ENCODE peak calls at places on chromosomes 11 and 22, in ten cellular contexts. Q, V, A, E, M, B, C, N, D and U are unnamed samples.

GRCh38 chr22:39518996-39519680 is 1.2 kb upstream of the ATF4 start:
- DNase-seq in Q (peak; percentile 51), V (no peak), B (no peak), E (no peak), M (no peak), A (peak; percentile 43), D (no peak), C (no peak), N (no peak), U (no peak)

GRCh38 chr11:61683961-61684869 is 4.0 kb downstream of the DAGLA start:
- DNase-seq in E (no peak), B (no peak), N (no peak), C (no peak), A (no peak), Q (no peak), D (no peak), M (no peak), V (no peak), U (no peak)

GRCh38 chr11:114131366-114131963 is 72.0 kb downstream of the ZBTB16 start:
- DNase-seq in E (no peak), V (no peak), N (no peak), B (no peak), M (no peak), A (no peak), D (no peak), Q (peak; percentile 8), C (no peak), U (no peak)

GRCh38 chr11:1844221-1845094 is 5.7 kb downstream of the TNNI2 start:
- DNase-seq in M (no peak), D (peak; percentile 94), N (no peak), A (no peak), V (peak; percentile 87), Q (peak; percentile 67), C (peak; percentile 68), E (no peak), B (no peak), U (no peak)

GRCh38 chr22:32684822-32685187 is 116.7 kb upstream of the TIMP3 start:
- DNase-seq in E (no peak), V (no peak), C (no peak), N (no peak), A (no peak), M (no peak), Q (no peak), D (no peak), B (no peak), U (no peak)

GRCh38 chr11:123137496-123138270 is 57.4 kb downstream of the CLMP start:
- DNase-seq in A (no peak), N (peak; percentile 47), E (no peak), Q (peak; percentile 54), B (peak; percentile 75), D (peak; percentile 80), C (peak; percentile 76), V (peak; percentile 52), M (no peak), U (no peak)

GRCh38 chr22:42591987-42592386 is 22.7 kb downstream of the POLDIP3 start:
- DNase-seq in Q (no peak), E (no peak), M (no peak), B (no peak), A (no peak), N (no peak), V (no peak), D (no peak), C (no peak), U (no peak)

GRCh38 chr11:121802542-121802941 is 313.5 kb downstream of the BLID start:
- DNase-seq in N (no peak), B (peak; percentile 43), M (no peak), V (no peak), A (no peak), C (peak; percentile 42), E (no peak), Q (peak; percentile 13), D (no peak), U (no peak)

DNA sequence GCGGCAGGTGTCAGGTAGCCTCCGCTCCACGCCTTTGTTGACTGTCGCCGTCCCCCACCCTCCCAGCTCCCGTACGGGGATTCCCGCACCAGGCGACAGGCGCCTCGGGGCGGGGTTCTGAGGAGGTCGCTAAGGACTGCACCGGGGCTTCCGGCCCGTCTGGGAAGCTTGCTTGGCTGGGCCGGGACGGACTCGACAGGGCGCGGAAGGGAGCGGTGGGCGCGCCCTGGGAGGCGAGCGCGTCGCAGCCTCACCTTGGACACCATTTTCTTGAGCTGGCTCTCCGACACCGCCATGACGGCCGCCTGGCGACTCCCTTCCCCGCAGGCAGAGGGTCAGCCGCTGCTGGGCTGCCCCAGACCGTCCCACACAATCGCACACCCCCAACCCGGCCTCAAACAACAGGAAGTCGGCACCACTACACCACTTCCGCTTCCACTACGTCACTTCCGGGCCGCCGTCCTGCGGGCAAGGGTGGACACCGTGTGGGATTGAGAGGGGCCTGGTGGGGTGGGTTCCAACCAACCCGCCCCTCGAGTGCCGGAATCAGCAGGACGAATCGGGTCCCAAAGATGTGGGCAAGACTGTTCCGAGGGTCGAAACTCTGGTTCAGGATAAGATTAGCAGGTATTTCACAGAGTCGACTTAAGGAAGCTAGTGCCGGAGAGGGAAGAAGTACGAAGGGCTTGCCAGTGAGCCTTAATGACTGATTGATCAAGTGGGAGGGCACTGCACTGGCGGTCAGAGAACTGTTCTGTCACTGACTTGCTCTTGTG is at the start of gene TSG101:
- DNase-seq in V (peak; percentile 93), E (peak; percentile 79), N (peak; percentile 93), M (peak; percentile 88), Q (peak; percentile 92), A (peak; percentile 93), B (peak; percentile 91), C (peak; percentile 97), D (peak; percentile 98), U (peak; percentile 85)
- TF ChIP-seq POLR2A in V (peak; percentile 67), E (peak; percentile 97), N (no peak), M (peak; percentile 72), Q (peak; percentile 86), A (peak; percentile 91), B (peak; percentile 82), C (peak; percentile 64), D (no peak), U (peak; percentile 94)

GRCh38 chr11:508956-509355 is 1.9 kb upstream of the RNH1 start:
- DNase-seq in C (no peak), N (no peak), M (no peak), B (peak; percentile 23), E (no peak), Q (no peak), D (no peak), A (no peak), V (peak; percentile 22), U (no peak)
- TF ChIP-seq POLR2A in C (no peak), N (no peak), M (no peak), B (no peak), E (no peak), Q (no peak), D (no peak), A (no peak), V (no peak), U (no peak)

GRCh38 chr11:66006134-66006890 is 4.0 kb downstream of the BANF1 start:
- DNase-seq in Q (no peak), M (no peak), V (no peak), A (no peak), D (no peak), C (no peak), B (no peak), N (no peak), E (no peak), U (no peak)

GRCh38 chr11:66002648-66003225 is 434 bp downstream of the BANF1 start:
- DNase-seq in D (no peak), M (no peak), N (peak; percentile 70), Q (peak; percentile 68), V (peak; percentile 66), E (peak; percentile 74), A (peak; percentile 44), C (peak; percentile 71), B (peak; percentile 69), U (no peak)

GRCh38 chr11:66003291-66003690 is 988 bp downstream of the BANF1 start:
- DNase-seq in B (no peak), C (no peak), V (no peak), M (no peak), N (no peak), E (no peak), Q (no peak), D (no peak), A (no peak), U (no peak)

GRCh38 chr11:66004186-66004585 is 1.9 kb downstream of the BANF1 start:
- DNase-seq in C (no peak), M (no peak), D (no peak), A (no peak), N (no peak), Q (no peak), B (no peak), E (no peak), V (no peak), U (no peak)

DNA sequence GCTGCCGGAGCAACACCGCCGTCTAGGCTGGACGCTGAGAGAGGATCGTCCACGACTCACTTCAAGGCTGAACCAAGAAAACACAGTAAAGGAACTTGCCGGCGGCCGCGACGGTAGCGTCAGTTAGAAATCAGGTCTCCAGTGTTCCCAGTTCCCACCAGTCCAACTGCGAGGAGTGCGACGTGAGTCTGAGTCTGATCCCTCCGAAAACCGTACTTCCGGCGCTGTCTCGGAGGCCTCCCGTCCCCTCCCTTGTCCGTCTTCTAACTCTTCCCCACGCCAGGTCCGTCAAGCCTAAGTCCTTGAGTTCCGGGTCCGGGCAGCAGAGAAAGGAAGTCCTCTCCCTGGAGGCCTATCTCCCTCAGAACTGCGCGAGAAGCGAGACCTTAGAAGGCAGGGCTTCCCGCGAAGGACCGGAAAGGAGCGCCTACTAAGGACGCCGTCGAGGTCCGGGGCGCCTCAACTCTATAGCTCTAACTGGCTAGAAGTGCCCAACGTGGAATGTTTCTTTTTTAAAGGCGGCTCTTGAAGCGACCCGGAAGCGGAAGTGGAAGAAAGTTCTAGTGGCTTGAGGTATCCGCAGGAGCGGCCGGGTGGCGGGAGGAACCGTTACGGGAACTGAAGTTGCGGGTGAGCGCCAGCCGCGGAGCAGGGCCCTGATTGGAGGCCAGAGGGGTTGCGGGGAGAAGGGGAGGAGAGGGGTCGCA is at the start of the genes BANF1 and EIF1AD:
- DNase-seq in D (peak; percentile 95), N (peak; percentile 92), A (peak; percentile 92), C (peak; percentile 95), E (peak; percentile 87), M (peak; percentile 99), Q (peak; percentile 95), B (peak; percentile 92), V (peak; percentile 89), U (peak; percentile 83)
- TF ChIP-seq POLR2A in D (peak; percentile 86), N (no peak), A (peak; percentile 92), C (no peak), E (peak; percentile 87), M (peak; percentile 68), Q (peak; percentile 70), B (peak; percentile 59), V (peak; percentile 57), U (peak; percentile 91)

GRCh38 chr11:118915941-118916841 is 9.5 kb downstream of the BCL9L start:
- DNase-seq in A (no peak), B (no peak), N (no peak), Q (no peak), D (no peak), V (no peak), E (no peak), C (no peak), M (no peak), U (no peak)

GRCh38 chr11:118918128-118918685 is 7.5 kb downstream of the BCL9L start:
- DNase-seq in C (peak; percentile 75), B (peak; percentile 90), Q (peak; percentile 92), E (no peak), V (peak; percentile 66), A (no peak), D (peak; percentile 80), M (no peak), N (peak; percentile 78), U (no peak)

GRCh38 chr11:118917488-118918127 is 8.1 kb downstream of the BCL9L start:
- DNase-seq in Q (peak; percentile 77), D (peak; percentile 85), A (no peak), C (peak; percentile 63), N (no peak), V (peak; percentile 58), M (no peak), E (no peak), B (peak; percentile 88), U (no peak)

GRCh38 chr11:118915396-118915795 is 10.3 kb downstream of the BCL9L start:
- DNase-seq in B (no peak), V (no peak), M (no peak), E (no peak), N (no peak), D (no peak), A (no peak), Q (no peak), C (no peak), U (no peak)

DNA sequence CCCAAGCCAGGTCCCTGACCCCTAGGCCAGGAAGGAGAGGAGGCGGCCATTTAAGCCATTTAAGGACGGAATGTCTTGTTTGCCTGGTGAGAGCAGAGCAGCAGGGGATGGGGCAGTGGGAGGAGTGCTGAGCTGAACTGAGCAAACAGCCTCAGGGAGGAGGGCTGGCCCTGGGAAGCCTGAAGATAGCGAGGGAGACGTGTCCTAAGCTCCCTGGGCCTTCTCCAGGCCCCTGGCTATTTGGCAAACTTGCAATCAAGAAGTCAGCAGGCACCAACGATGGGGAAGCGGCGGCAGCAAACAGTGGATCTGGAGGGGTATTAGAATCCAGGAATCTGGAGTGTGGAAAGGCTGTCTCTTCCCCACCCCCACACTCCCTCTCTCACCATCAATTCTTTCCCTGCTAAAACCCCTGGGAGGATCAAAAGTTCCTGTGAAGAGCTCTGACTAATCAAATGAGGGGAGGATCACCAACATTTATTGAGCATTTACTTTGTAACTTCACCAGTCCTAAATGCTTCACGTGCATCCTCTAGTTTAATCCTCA is 8.8 kb downstream of the BCL9L start:
- DNase-seq in B (peak; percentile 85), V (peak; percentile 51), A (no peak), C (peak; percentile 87), D (no peak), M (no peak), N (no peak), E (no peak), Q (peak; percentile 55), U (no peak)
- TF ChIP-seq POLR2A in B (peak; percentile 48), V (no peak), A (no peak), C (no peak), D (no peak), M (no peak), N (no peak), E (no peak), Q (no peak), U (no peak)